ENCODE peak calls at places on chromosomes 7 and 10, in five cellular contexts. S is prostate gland, G is GM23338, I is HCT116, T is Panc1. C is an unnamed sample.

GRCh38 chr10:21516270-21517131 is 9.0 kb downstream of the SKIDA1 start:
- DNase-seq in S (peak; percentile 57), G (peak; percentile 83), I (no peak), T (no peak), C (peak; percentile 89)

GRCh38 chr7:6106140-6106904 is 75.1 kb downstream of the ANKRD61 start:
- DNase-seq in S (peak; percentile 17), G (peak; percentile 6), I (peak; percentile 71), T (no peak), C (no peak)

GRCh38 chr10:1643161-1643910 is 94.0 kb downstream of the ADARB2 start:
- DNase-seq in S (no peak), G (peak; percentile 86), I (no peak), T (no peak), C (no peak)

GRCh38 chr7:32670105-32670504 is 174.8 kb downstream of the AVL9 start:
- DNase-seq in S (no peak), G (no peak), I (peak; percentile 84), T (peak; percentile 73), C (no peak)

GRCh38 chr7:25985196-25985595 is 166.8 kb upstream of the NFE2L3 start:
- DNase-seq in S (no peak), G (no peak), I (no peak), T (no peak), C (no peak)

GRCh38 chr7:132500727-132501410 is 75.4 kb downstream of the PLXNA4 start:
- DNase-seq in S (no peak), G (peak; percentile 64), I (no peak), T (no peak), C (peak; percentile 55)

GRCh38 chr7:69166979-69167516 is 431.2 kb upstream of the AUTS2 start:
- DNase-seq in S (no peak), G (peak; percentile 1), I (no peak), T (no peak), C (no peak)

GRCh38 chr10:17859492-17860156 is 50.5 kb downstream of the MRC1 start:
- DNase-seq in S (no peak), G (no peak), I (no peak), T (no peak), C (no peak)

GRCh38 chr7:116138202-116138801 is 72.0 kb upstream of the TES start:
- DNase-seq in S (peak; percentile 10), G (peak; percentile 77), I (peak; percentile 48), T (peak; percentile 65), C (no peak)

GRCh38 chr10:133278577-133279265 is 2.1 kb upstream of the ADAM8 start:
- DNase-seq in S (peak; percentile 69), G (no peak), I (no peak), T (no peak), C (peak; percentile 96)

GRCh38 chr7:77696643-77697534 is 630 bp downstream of the RSBN1L start:
- DNase-seq in S (peak; percentile 63), G (peak; percentile 74), I (no peak), T (no peak), C (peak; percentile 93)

GRCh38 chr10:132384618-132385510 is 12.1 kb upstream of the PWWP2B start:
- DNase-seq in S (no peak), G (no peak), I (no peak), T (no peak), C (peak; percentile 73)

GRCh38 chr10:11898372-11899066 is 75.4 kb downstream of the PROSER2 start:
- DNase-seq in S (peak; percentile 44), G (no peak), I (peak; percentile 69), T (no peak), C (peak; percentile 51)

GRCh38 chr7:140883378-140883777 is 41.4 kb downstream of the BRAF start:
- DNase-seq in S (no peak), G (no peak), I (no peak), T (no peak), C (no peak)

GRCh38 chr7:140889645-140890044 is 35.1 kb downstream of the BRAF start:
- DNase-seq in S (no peak), G (no peak), I (no peak), T (no peak), C (no peak)

GRCh38 chr7:140888087-140888486 is 36.6 kb downstream of the BRAF start:
- DNase-seq in S (no peak), G (no peak), I (no peak), T (no peak), C (no peak)

GRCh38 chr7:140885735-140886334 is 38.9 kb downstream of the BRAF start:
- DNase-seq in S (no peak), G (no peak), I (no peak), T (no peak), C (no peak)

DNA sequence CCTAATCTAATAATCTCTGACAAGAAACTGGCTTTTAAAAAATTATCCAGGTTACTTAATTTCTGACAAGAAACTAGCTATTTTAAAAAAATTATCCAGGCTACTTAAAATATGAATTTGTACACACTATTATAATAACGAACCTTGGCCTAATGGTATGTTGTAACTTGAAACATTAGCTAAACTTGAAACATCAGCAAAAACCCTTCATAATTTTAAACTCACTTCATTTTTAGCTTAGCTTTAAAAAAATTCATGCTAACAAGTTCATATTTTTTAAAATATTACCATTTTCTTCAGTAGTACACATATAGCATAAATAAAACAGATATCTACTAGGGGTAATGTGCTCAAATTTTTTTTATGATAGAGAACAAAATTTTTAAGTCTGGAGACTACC is 35.6 kb downstream of the BRAF start:
- DNase-seq in S (no peak), G (no peak), I (no peak), T (no peak), C (no peak)
- H3K4me1 ChIP-seq in S (no peaks in the 10 kb centered on the region), G (no peaks in the 10 kb centered on the region), I (no peaks in the 10 kb centered on the region), T (no peaks in the 10 kb centered on the region), C (peaks cover 50% of the 10 kb centered on the region)

GRCh38 chr7:44587843-44588711 is 6.0 kb upstream of the TMED4 start:
- DNase-seq in S (peak; percentile 58), G (peak; percentile 29), I (peak; percentile 56), T (peak; percentile 75), C (no peak)
- TF ChIP-seq CTCF in S (peak; percentile 23), G (peak; percentile 75), I (peak; percentile 79), T (peak; percentile 84), C (peak; percentile 68)

GRCh38 chr7:23434147-23434676 is 36.1 kb downstream of the IGF2BP3 start:
- DNase-seq in S (no peak), G (no peak), I (no peak), T (no peak), C (no peak)
- TF ChIP-seq POLR2AphosphoS5 in S (no peak), G (no peak), I (no peak), T (no peak), C (no peak)

GRCh38 chr7:133771778-133772421 is 355.2 kb upstream of the LRGUK start:
- DNase-seq in S (peak; percentile 26), G (no peak), I (no peak), T (no peak), C (no peak)
- H3K4me1 ChIP-seq in S (no peaks in the 10 kb centered on the region), G (peaks cover 15% of the 10 kb centered on the region), I (no peaks in the 10 kb centered on the region), T (no peaks in the 10 kb centered on the region), C (no peaks in the 10 kb centered on the region)

DNA sequence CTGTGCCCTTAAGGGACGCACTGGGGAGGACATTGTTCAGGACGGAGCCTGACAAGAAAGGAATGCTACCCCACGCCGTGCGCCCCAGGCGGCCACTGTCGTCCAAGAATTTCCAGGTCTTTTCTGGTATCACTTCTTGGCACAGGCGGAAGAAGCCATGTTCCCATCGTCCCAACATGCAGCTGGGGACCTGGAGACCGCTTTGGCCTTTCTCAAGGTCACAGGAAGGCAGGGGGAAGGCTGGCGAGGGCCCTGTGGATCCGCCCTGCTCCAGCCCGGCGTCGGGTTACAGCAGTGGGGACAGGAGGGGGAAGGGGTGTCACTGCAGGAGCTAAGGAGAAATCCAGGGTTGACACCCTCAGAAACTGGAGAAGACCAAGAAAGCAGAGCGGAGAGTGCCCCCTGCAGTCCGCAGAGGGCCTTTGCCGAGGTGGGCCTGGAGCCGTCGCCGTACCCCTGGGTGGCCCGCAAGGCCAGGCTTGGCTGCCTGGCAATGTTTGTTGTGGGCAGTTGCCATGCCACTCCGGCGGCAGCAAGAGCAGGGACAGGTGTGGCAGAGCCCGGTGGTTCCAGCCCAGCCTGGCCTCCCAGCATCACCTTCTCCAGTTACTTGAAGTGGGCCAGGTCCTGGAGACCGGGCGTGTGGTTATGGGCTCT is 104.1 kb downstream of the LHPP start:
- DNase-seq in S (no peak), G (peak; percentile 89), I (peak; percentile 7), T (no peak), C (peak; percentile 77)
- TF ChIP-seq CTCF in S (no peak), G (peak; percentile 71), I (peak; percentile 61), T (no peak), C (peak; percentile 48)